ENCODE peak calls at places on chromosomes 4 and X, in five cellular contexts. One of them, this sample, is unnamed.

GRCh38 chr4:185899833-185900232 is 87.8 kb upstream of the SORBS2 start:
- DNase-seq in endothelial cell of umbilical vein: no peak
- DNase-seq in omental fat pad: no peak
- DNase-seq in G401: no peak
- DNase-seq in Right ventricle myocardium superior: no peak
- DNase-seq in this sample: no peak

GRCh38 chrX:265502-265901 is 15.7 kb upstream of the PLCXD1 start:
- DNase-seq in endothelial cell of umbilical vein: no peak
- DNase-seq in omental fat pad: no peak
- DNase-seq in G401: no peak
- DNase-seq in Right ventricle myocardium superior: no peak
- DNase-seq in this sample: no peak

GRCh38 chr4:183129125-183129524 is 30.1 kb downstream of the WWC2 start:
- DNase-seq in endothelial cell of umbilical vein: no peak
- DNase-seq in omental fat pad: no peak
- DNase-seq in G401: no peak
- DNase-seq in Right ventricle myocardium superior: no peak
- DNase-seq in this sample: no peak

GRCh38 chr4:71769434-71769833 is 14.4 kb downstream of the GC start:
- DNase-seq in endothelial cell of umbilical vein: no peak
- DNase-seq in omental fat pad: no peak
- DNase-seq in G401: no peak
- DNase-seq in Right ventricle myocardium superior: no peak
- DNase-seq in this sample: no peak

GRCh38 chr4:144659493-144659892 is 13.5 kb downstream of the HHIP start:
- DNase-seq in endothelial cell of umbilical vein: no peak
- DNase-seq in omental fat pad: no peak
- DNase-seq in G401: no peak
- DNase-seq in Right ventricle myocardium superior: no peak
- DNase-seq in this sample: no peak

GRCh38 chr4:114383721-114384120 is 214.9 kb upstream of the UGT8 start:
- DNase-seq in endothelial cell of umbilical vein: peak; percentile 15
- DNase-seq in omental fat pad: no peak
- DNase-seq in G401: peak; percentile 21
- DNase-seq in Right ventricle myocardium superior: no peak
- DNase-seq in this sample: no peak

GRCh38 chr4:140233811-140234696 is 80.1 kb upstream of the MAML3 start:
- DNase-seq in endothelial cell of umbilical vein: peak; percentile 84
- DNase-seq in omental fat pad: no peak
- DNase-seq in G401: no peak
- DNase-seq in Right ventricle myocardium superior: no peak
- DNase-seq in this sample: no peak

GRCh38 chrX:104318330-104319009 is 63.7 kb upstream of the ESX1 start:
- DNase-seq in endothelial cell of umbilical vein: peak; percentile 49
- DNase-seq in omental fat pad: no peak
- DNase-seq in G401: no peak
- DNase-seq in Right ventricle myocardium superior: no peak
- DNase-seq in this sample: no peak

GRCh38 chr4:81215219-81215892 is at the start of gene PRKG2:
- DNase-seq in endothelial cell of umbilical vein: no peak
- DNase-seq in omental fat pad: no peak
- DNase-seq in G401: no peak
- DNase-seq in Right ventricle myocardium superior: peak; percentile 36
- DNase-seq in this sample: peak; percentile 39

GRCh38 chr4:181909368-181909767 is 333.8 kb upstream of the TENM3 start:
- DNase-seq in endothelial cell of umbilical vein: no peak
- DNase-seq in omental fat pad: no peak
- DNase-seq in G401: no peak
- DNase-seq in Right ventricle myocardium superior: no peak
- DNase-seq in this sample: no peak

GRCh38 chr4:137601924-137602323 is 69.6 kb upstream of the PCDH18 start:
- DNase-seq in endothelial cell of umbilical vein: no peak
- DNase-seq in omental fat pad: no peak
- DNase-seq in G401: no peak
- DNase-seq in Right ventricle myocardium superior: no peak
- DNase-seq in this sample: no peak

GRCh38 chr4:169621754-169622481 is 1.5 kb downstream of the CLCN3 start:
- DNase-seq in endothelial cell of umbilical vein: peak; percentile 81
- DNase-seq in omental fat pad: no peak
- DNase-seq in G401: no peak
- DNase-seq in Right ventricle myocardium superior: no peak
- DNase-seq in this sample: peak; percentile 21

GRCh38 chr4:123418486-123418931 is 21.9 kb downstream of the SPRY1 start:
- DNase-seq in endothelial cell of umbilical vein: peak; percentile 82
- DNase-seq in omental fat pad: no peak
- DNase-seq in G401: peak; percentile 72
- DNase-seq in Right ventricle myocardium superior: no peak
- DNase-seq in this sample: no peak

GRCh38 chr4:78652282-78652876 is 100.8 kb downstream of the ANXA3 start:
- DNase-seq in endothelial cell of umbilical vein: peak; percentile 91
- DNase-seq in omental fat pad: no peak
- DNase-seq in G401: peak; percentile 27
- DNase-seq in Right ventricle myocardium superior: no peak
- DNase-seq in this sample: no peak

GRCh38 chr4:113445286-113445685 is 316.3 kb downstream of the CAMK2D start:
- DNase-seq in endothelial cell of umbilical vein: peak; percentile 83
- DNase-seq in omental fat pad: no peak
- DNase-seq in G401: no peak
- DNase-seq in Right ventricle myocardium superior: peak; percentile 56
- DNase-seq in this sample: no peak

GRCh38 chr4:127781303-127782024 is 658 bp upstream of the HSPA4L start:
- DNase-seq in endothelial cell of umbilical vein: no peak
- DNase-seq in omental fat pad: no peak
- DNase-seq in G401: peak; percentile 46
- DNase-seq in Right ventricle myocardium superior: peak; percentile 76
- DNase-seq in this sample: no peak

GRCh38 chr4:47531241-47531953 is 46.3 kb downstream of the ATP10D start:
- DNase-seq in endothelial cell of umbilical vein: peak; percentile 81
- DNase-seq in omental fat pad: no peak
- DNase-seq in G401: no peak
- DNase-seq in Right ventricle myocardium superior: no peak
- DNase-seq in this sample: no peak

GRCh38 chr4:144611850-144612249 is 34.1 kb upstream of the HHIP start:
- DNase-seq in endothelial cell of umbilical vein: peak; percentile 36
- DNase-seq in omental fat pad: no peak
- DNase-seq in G401: no peak
- DNase-seq in Right ventricle myocardium superior: no peak
- DNase-seq in this sample: no peak

GRCh38 chr4:104589264-104589868 is 94.7 kb upstream of the CXXC4 start:
- DNase-seq in endothelial cell of umbilical vein: no peak
- DNase-seq in omental fat pad: no peak
- DNase-seq in G401: no peak
- DNase-seq in Right ventricle myocardium superior: no peak
- DNase-seq in this sample: no peak

GRCh38 chr4:153651041-153651960 is 32.8 kb upstream of the TLR2 start:
- DNase-seq in endothelial cell of umbilical vein: no peak
- DNase-seq in omental fat pad: no peak
- DNase-seq in G401: peak; percentile 28
- DNase-seq in Right ventricle myocardium superior: peak; percentile 78
- DNase-seq in this sample: no peak

GRCh38 chr4:6252051-6252450 is 17.6 kb upstream of the WFS1 start:
- DNase-seq in endothelial cell of umbilical vein: no peak
- DNase-seq in omental fat pad: no peak
- DNase-seq in G401: peak; percentile 25
- DNase-seq in Right ventricle myocardium superior: no peak
- DNase-seq in this sample: no peak

GRCh38 chr4:183321516-183321915 is 710 bp downstream of the CLDN24 start:
- DNase-seq in endothelial cell of umbilical vein: no peak
- DNase-seq in omental fat pad: no peak
- DNase-seq in G401: no peak
- DNase-seq in Right ventricle myocardium superior: no peak
- DNase-seq in this sample: no peak

GRCh38 chr4:79964715-79965345 is 108.2 kb downstream of the ANTXR2 start:
- DNase-seq in endothelial cell of umbilical vein: no peak
- DNase-seq in omental fat pad: no peak
- DNase-seq in G401: no peak
- DNase-seq in Right ventricle myocardium superior: no peak
- DNase-seq in this sample: no peak

GRCh38 chr4:149499726-149500125 is 315.9 kb downstream of the IQCM start:
- DNase-seq in endothelial cell of umbilical vein: no peak
- DNase-seq in omental fat pad: no peak
- DNase-seq in G401: no peak
- DNase-seq in Right ventricle myocardium superior: no peak
- DNase-seq in this sample: no peak

GRCh38 chrX:72268601-72269365 is 8.3 kb downstream of the RPS4X start:
- DNase-seq in endothelial cell of umbilical vein: no peak
- DNase-seq in omental fat pad: no peak
- DNase-seq in G401: no peak
- DNase-seq in Right ventricle myocardium superior: no peak
- DNase-seq in this sample: no peak

GRCh38 chrX:19193584-19193983 is 71.3 kb upstream of the ADGRG2 start:
- DNase-seq in endothelial cell of umbilical vein: no peak
- DNase-seq in omental fat pad: no peak
- DNase-seq in G401: no peak
- DNase-seq in Right ventricle myocardium superior: no peak
- DNase-seq in this sample: no peak

GRCh38 chr4:147325566-147325965 is 155.3 kb upstream of the EDNRA start:
- DNase-seq in endothelial cell of umbilical vein: no peak
- DNase-seq in omental fat pad: no peak
- DNase-seq in G401: no peak
- DNase-seq in Right ventricle myocardium superior: no peak
- DNase-seq in this sample: no peak

GRCh38 chrX:40005290-40006011 is 92.3 kb downstream of the BCOR start:
- DNase-seq in endothelial cell of umbilical vein: no peak
- DNase-seq in omental fat pad: no peak
- DNase-seq in G401: no peak
- DNase-seq in Right ventricle myocardium superior: no peak
- DNase-seq in this sample: no peak

GRCh38 chr4:159035570-159035969 is 67.3 kb upstream of the RAPGEF2 start:
- DNase-seq in endothelial cell of umbilical vein: no peak
- DNase-seq in omental fat pad: no peak
- DNase-seq in G401: no peak
- DNase-seq in Right ventricle myocardium superior: no peak
- DNase-seq in this sample: no peak

GRCh38 chrX:119887721-119888425 is 7.8 kb upstream of the AKAP14 start:
- DNase-seq in endothelial cell of umbilical vein: peak; percentile 57
- DNase-seq in omental fat pad: no peak
- DNase-seq in G401: peak; percentile 37
- DNase-seq in Right ventricle myocardium superior: peak; percentile 76
- DNase-seq in this sample: peak; percentile 37

GRCh38 chr4:40990202-40990898 is 224.0 kb downstream of the APBB2 start:
- DNase-seq in endothelial cell of umbilical vein: peak; percentile 84
- DNase-seq in omental fat pad: no peak
- DNase-seq in G401: no peak
- DNase-seq in Right ventricle myocardium superior: no peak
- DNase-seq in this sample: no peak

GRCh38 chrX:46268429-46268828 is 276.8 kb downstream of the ZNF674 start:
- DNase-seq in endothelial cell of umbilical vein: no peak
- DNase-seq in omental fat pad: no peak
- DNase-seq in G401: no peak
- DNase-seq in Right ventricle myocardium superior: no peak
- DNase-seq in this sample: no peak

GRCh38 chr4:27398911-27399310 is 538.3 kb downstream of the STIM2 start:
- DNase-seq in endothelial cell of umbilical vein: no peak
- DNase-seq in omental fat pad: no peak
- DNase-seq in G401: no peak
- DNase-seq in Right ventricle myocardium superior: no peak
- DNase-seq in this sample: no peak

GRCh38 chr4:169854090-169854489 is 96.3 kb upstream of the HPF1 start:
- DNase-seq in endothelial cell of umbilical vein: no peak
- DNase-seq in omental fat pad: no peak
- DNase-seq in G401: no peak
- DNase-seq in Right ventricle myocardium superior: no peak
- DNase-seq in this sample: no peak

GRCh38 chrX:1443496-1444075 is 9.1 kb downstream of the ASMTL start:
- DNase-seq in endothelial cell of umbilical vein: no peak
- DNase-seq in omental fat pad: no peak
- DNase-seq in G401: no peak
- DNase-seq in Right ventricle myocardium superior: peak; percentile 6
- DNase-seq in this sample: no peak

GRCh38 chr4:68912807-68913206 is 38.8 kb downstream of the UGT2A3 start:
- DNase-seq in endothelial cell of umbilical vein: no peak
- DNase-seq in omental fat pad: no peak
- DNase-seq in G401: no peak
- DNase-seq in Right ventricle myocardium superior: no peak
- DNase-seq in this sample: no peak

GRCh38 chr4:63906660-63907146 is 502.5 kb downstream of the TECRL start:
- DNase-seq in endothelial cell of umbilical vein: no peak
- DNase-seq in omental fat pad: no peak
- DNase-seq in G401: no peak
- DNase-seq in Right ventricle myocardium superior: no peak
- DNase-seq in this sample: no peak

GRCh38 chr4:144350706-144351105 is 210.2 kb upstream of the GYPA start:
- DNase-seq in endothelial cell of umbilical vein: peak; percentile 38
- DNase-seq in omental fat pad: no peak
- DNase-seq in G401: no peak
- DNase-seq in Right ventricle myocardium superior: no peak
- DNase-seq in this sample: no peak